ENCODE peak calls at places on chromosome 18, in six cellular contexts. One of them, this sample, is unnamed.

GRCh38 chr18:52569492-52569891 is 229.5 kb downstream of the DCC start:
- DNase-seq in GM23248: no peak
- DNase-seq in HepG2: no peak
- DNase-seq in fibroblast of lung: peak; percentile 2
- DNase-seq in SK-N-SH: no peak
- DNase-seq in hepatocyte: no peak
- DNase-seq in this sample: no peak

GRCh38 chr18:36411745-36412168 is 114.2 kb downstream of the FHOD3 start:
- DNase-seq in GM23248: peak; percentile 53
- DNase-seq in fibroblast of lung: peak; percentile 3
- DNase-seq in SK-N-SH: peak; percentile 41
- DNase-seq in hepatocyte: no peak
- DNase-seq in HepG2: peak; percentile 21
- DNase-seq in this sample: no peak

GRCh38 chr18:51076503-51076902 is 46.5 kb downstream of the SMAD4 start:
- DNase-seq in fibroblast of lung: peak; percentile 7
- DNase-seq in GM23248: peak; percentile 29
- DNase-seq in HepG2: no peak
- DNase-seq in SK-N-SH: no peak
- DNase-seq in hepatocyte: no peak
- DNase-seq in this sample: no peak

GRCh38 chr18:28716321-28716720 is 539.4 kb upstream of the CDH2 start:
- DNase-seq in fibroblast of lung: no peak
- DNase-seq in GM23248: no peak
- DNase-seq in hepatocyte: no peak
- DNase-seq in HepG2: no peak
- DNase-seq in SK-N-SH: no peak
- DNase-seq in this sample: no peak

GRCh38 chr18:4468515-4468914 is 13.4 kb upstream of the DLGAP1 start:
- DNase-seq in SK-N-SH: no peak
- DNase-seq in HepG2: no peak
- DNase-seq in GM23248: no peak
- DNase-seq in fibroblast of lung: no peak
- DNase-seq in hepatocyte: no peak
- DNase-seq in this sample: no peak

GRCh38 chr18:48787523-48788151 is 163.1 kb downstream of the SMAD7 start:
- DNase-seq in SK-N-SH: peak; percentile 68
- DNase-seq in HepG2: no peak
- DNase-seq in hepatocyte: no peak
- DNase-seq in GM23248: peak; percentile 43
- DNase-seq in fibroblast of lung: no peak
- DNase-seq in this sample: no peak

GRCh38 chr18:24656571-24656971 is 196.1 kb downstream of the HRH4 start:
- DNase-seq in hepatocyte: no peak
- DNase-seq in SK-N-SH: no peak
- DNase-seq in HepG2: no peak
- DNase-seq in GM23248: peak; percentile 72
- DNase-seq in fibroblast of lung: peak; percentile 91
- DNase-seq in this sample: no peak

GRCh38 chr18:21306368-21306767 is 64.3 kb downstream of the GREB1L start:
- DNase-seq in HepG2: no peak
- DNase-seq in SK-N-SH: no peak
- DNase-seq in fibroblast of lung: no peak
- DNase-seq in GM23248: no peak
- DNase-seq in hepatocyte: no peak
- DNase-seq in this sample: no peak

GRCh38 chr18:11981633-11982366 is 493 bp downstream of the IMPA2 start:
- DNase-seq in hepatocyte: peak; percentile 46
- DNase-seq in HepG2: peak; percentile 92
- DNase-seq in GM23248: peak; percentile 52
- DNase-seq in fibroblast of lung: peak; percentile 30
- DNase-seq in SK-N-SH: no peak
- DNase-seq in this sample: no peak

GRCh38 chr18:46199515-46200147 is 95.4 kb downstream of the HAUS1 start:
- DNase-seq in GM23248: peak; percentile 68
- DNase-seq in fibroblast of lung: peak; percentile 68
- DNase-seq in SK-N-SH: no peak
- DNase-seq in HepG2: peak; percentile 62
- DNase-seq in hepatocyte: peak; percentile 19
- DNase-seq in this sample: no peak

GRCh38 chr18:13465476-13465875 is 246.9 kb downstream of the LDLRAD4 start:
- DNase-seq in fibroblast of lung: no peak
- DNase-seq in GM23248: no peak
- DNase-seq in hepatocyte: no peak
- DNase-seq in HepG2: no peak
- DNase-seq in SK-N-SH: no peak
- DNase-seq in this sample: no peak
- H3K79me2 ChIP-seq in fibroblast of lung: no peaks in the 10 kb centered on the region
- H3K79me2 ChIP-seq in GM23248: no peaks in the 10 kb centered on the region
- H3K79me2 ChIP-seq in hepatocyte: no peaks in the 10 kb centered on the region
- H3K79me2 ChIP-seq in HepG2: no peaks in the 10 kb centered on the region
- H3K79me2 ChIP-seq in SK-N-SH: no peaks in the 10 kb centered on the region
- H3K79me2 ChIP-seq in this sample: no peaks in the 10 kb centered on the region

GRCh38 chr18:13545955-13546354 is 180.4 kb downstream of the FAM210A start:
- DNase-seq in SK-N-SH: no peak
- DNase-seq in fibroblast of lung: no peak
- DNase-seq in HepG2: no peak
- DNase-seq in GM23248: no peak
- DNase-seq in hepatocyte: no peak
- DNase-seq in this sample: no peak

GRCh38 chr18:13545514-13545913 is 180.8 kb downstream of the FAM210A start:
- DNase-seq in hepatocyte: no peak
- DNase-seq in fibroblast of lung: no peak
- DNase-seq in GM23248: no peak
- DNase-seq in HepG2: no peak
- DNase-seq in SK-N-SH: no peak
- DNase-seq in this sample: no peak

GRCh38 chr18:13543144-13543543 is 183.2 kb downstream of the FAM210A start:
- DNase-seq in HepG2: no peak
- DNase-seq in hepatocyte: no peak
- DNase-seq in fibroblast of lung: no peak
- DNase-seq in GM23248: no peak
- DNase-seq in SK-N-SH: no peak
- DNase-seq in this sample: no peak

GRCh38 chr18:13543811-13544732 is 182.3 kb downstream of the FAM210A start:
- DNase-seq in fibroblast of lung: no peak
- DNase-seq in SK-N-SH: no peak
- DNase-seq in hepatocyte: no peak
- DNase-seq in HepG2: peak; percentile 53
- DNase-seq in GM23248: no peak
- DNase-seq in this sample: no peak

GRCh38 chr18:13544953-13545352 is 181.4 kb downstream of the FAM210A start:
- DNase-seq in GM23248: no peak
- DNase-seq in SK-N-SH: no peak
- DNase-seq in hepatocyte: no peak
- DNase-seq in fibroblast of lung: no peak
- DNase-seq in HepG2: no peak
- DNase-seq in this sample: no peak
- H3K79me2 ChIP-seq in GM23248: no peaks in the 10 kb centered on the region
- H3K79me2 ChIP-seq in SK-N-SH: no peaks in the 10 kb centered on the region
- H3K79me2 ChIP-seq in hepatocyte: peaks cover 2% of the 10 kb centered on the region
- H3K79me2 ChIP-seq in fibroblast of lung: no peaks in the 10 kb centered on the region
- H3K79me2 ChIP-seq in HepG2: no peaks in the 10 kb centered on the region
- H3K79me2 ChIP-seq in this sample: no peaks in the 10 kb centered on the region

DNA sequence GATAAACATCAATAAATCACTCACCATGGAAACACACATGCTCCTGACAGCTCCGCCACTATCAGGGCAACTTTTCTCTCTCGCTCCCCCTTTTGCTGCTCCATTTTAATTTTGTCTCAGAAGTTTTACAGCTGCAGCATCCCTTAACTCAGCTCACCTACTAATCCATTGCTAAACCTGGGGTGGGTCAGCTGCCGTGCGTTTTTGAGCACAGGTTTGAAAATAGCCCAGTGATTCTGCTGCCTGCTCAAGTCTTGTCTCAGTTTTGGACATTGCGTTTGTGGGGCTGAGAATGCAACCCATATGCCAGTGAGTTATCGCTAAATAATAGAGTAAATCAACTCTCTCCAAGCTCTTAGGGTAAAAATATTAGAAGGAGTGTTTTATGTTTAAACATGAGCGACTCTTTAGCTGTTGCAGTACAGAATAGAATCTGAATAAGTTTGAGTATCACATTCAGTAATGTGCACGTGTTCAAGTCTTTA is 2.1 kb downstream of the TSHZ1 start:
- DNase-seq in GM23248: peak; percentile 26
- DNase-seq in HepG2: peak; percentile 35
- DNase-seq in fibroblast of lung: no peak
- DNase-seq in SK-N-SH: no peak
- DNase-seq in hepatocyte: peak; percentile 24
- DNase-seq in this sample: no peak
- H3K79me2 ChIP-seq in GM23248: peaks cover 64% of the 10 kb centered on the region
- H3K79me2 ChIP-seq in HepG2: peaks cover 24% of the 10 kb centered on the region
- H3K79me2 ChIP-seq in fibroblast of lung: peaks cover 42% of the 10 kb centered on the region
- H3K79me2 ChIP-seq in SK-N-SH: peaks cover 39% of the 10 kb centered on the region
- H3K79me2 ChIP-seq in hepatocyte: peaks cover 72% of the 10 kb centered on the region
- H3K79me2 ChIP-seq in this sample: peaks cover 15% of the 10 kb centered on the region

DNA sequence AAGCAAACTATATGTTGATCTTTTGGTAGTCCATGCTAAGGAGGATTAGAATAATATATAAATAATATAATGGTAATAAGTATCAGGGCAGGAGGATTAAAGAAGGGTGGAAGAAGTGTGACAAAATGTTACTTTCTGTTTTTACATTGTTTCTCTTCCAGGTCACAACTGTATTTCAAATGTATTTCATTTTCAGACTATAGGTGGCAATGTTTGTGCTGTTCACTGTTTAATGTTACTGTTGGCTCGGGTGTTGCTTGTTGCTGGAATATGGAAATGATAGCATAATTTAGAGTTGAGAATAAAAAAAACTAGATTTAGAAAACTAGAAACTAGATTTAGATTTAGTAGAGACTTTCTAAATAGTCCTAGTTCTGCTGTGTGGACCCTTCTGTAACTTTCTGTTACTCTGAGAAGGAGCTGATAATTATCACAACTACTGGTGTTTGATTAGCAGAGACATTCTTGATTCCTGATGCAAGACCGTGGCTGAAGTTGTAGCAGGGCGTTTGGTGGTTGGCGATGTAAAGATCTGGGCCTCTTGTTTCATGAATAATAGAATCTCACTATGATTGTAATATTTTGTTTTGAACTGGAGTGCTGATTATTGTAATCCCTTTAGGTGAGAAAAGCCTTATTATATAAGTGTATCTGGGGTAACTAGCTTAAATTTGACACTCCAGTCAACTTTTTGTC is 7.9 kb downstream of the NEDD4L start:
- DNase-seq in SK-N-SH: no peak
- DNase-seq in fibroblast of lung: peak; percentile 53
- DNase-seq in hepatocyte: no peak
- DNase-seq in GM23248: peak; percentile 43
- DNase-seq in HepG2: no peak
- DNase-seq in this sample: no peak
- H3K79me2 ChIP-seq in SK-N-SH: no peaks in the 10 kb centered on the region
- H3K79me2 ChIP-seq in fibroblast of lung: no peaks in the 10 kb centered on the region
- H3K79me2 ChIP-seq in hepatocyte: peaks cover 98% of the 10 kb centered on the region
- H3K79me2 ChIP-seq in GM23248: no peaks in the 10 kb centered on the region
- H3K79me2 ChIP-seq in HepG2: peaks cover 91% of the 10 kb centered on the region
- H3K79me2 ChIP-seq in this sample: peaks cover 44% of the 10 kb centered on the region

GRCh38 chr18:77047803-77048419 is 84.7 kb downstream of the MBP start:
- DNase-seq in HepG2: no peak
- DNase-seq in GM23248: no peak
- DNase-seq in fibroblast of lung: no peak
- DNase-seq in SK-N-SH: no peak
- DNase-seq in hepatocyte: no peak
- DNase-seq in this sample: no peak

GRCh38 chr18:77052656-77053309 is 79.8 kb downstream of the MBP start:
- DNase-seq in GM23248: no peak
- DNase-seq in SK-N-SH: no peak
- DNase-seq in hepatocyte: no peak
- DNase-seq in HepG2: no peak
- DNase-seq in fibroblast of lung: no peak
- DNase-seq in this sample: no peak

GRCh38 chr18:77052297-77052645 is 80.3 kb downstream of the MBP start:
- DNase-seq in fibroblast of lung: no peak
- DNase-seq in hepatocyte: no peak
- DNase-seq in GM23248: no peak
- DNase-seq in HepG2: no peak
- DNase-seq in SK-N-SH: no peak
- DNase-seq in this sample: no peak

GRCh38 chr18:77051581-77052296 is 80.8 kb downstream of the MBP start:
- DNase-seq in fibroblast of lung: no peak
- DNase-seq in HepG2: no peak
- DNase-seq in SK-N-SH: no peak
- DNase-seq in hepatocyte: no peak
- DNase-seq in GM23248: no peak
- DNase-seq in this sample: no peak

DNA sequence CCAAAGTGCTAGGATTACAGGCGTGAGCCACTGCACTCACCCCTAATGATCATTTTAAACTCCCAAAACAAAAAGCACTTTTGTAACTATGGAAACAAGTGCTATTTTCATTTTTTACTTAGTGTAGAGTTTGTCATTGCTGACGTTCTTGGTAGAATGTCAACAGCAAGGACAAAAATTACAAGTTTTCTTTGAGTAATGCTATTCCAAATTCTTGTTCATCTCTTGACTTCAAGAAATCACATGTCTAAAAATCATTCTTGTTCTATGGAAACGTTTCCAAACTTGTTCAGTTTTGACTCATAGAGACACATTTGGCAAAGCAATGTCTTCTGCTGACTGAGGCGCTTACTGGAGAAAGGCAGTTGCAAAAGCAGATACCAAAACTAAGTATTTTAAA is 82.6 kb downstream of the MBP start:
- DNase-seq in fibroblast of lung: no peak
- DNase-seq in GM23248: peak; percentile 78
- DNase-seq in hepatocyte: no peak
- DNase-seq in HepG2: no peak
- DNase-seq in SK-N-SH: no peak
- DNase-seq in this sample: no peak
- H3K79me2 ChIP-seq in fibroblast of lung: no peaks in the 10 kb centered on the region
- H3K79me2 ChIP-seq in GM23248: no peaks in the 10 kb centered on the region
- H3K79me2 ChIP-seq in hepatocyte: peaks cover 4% of the 10 kb centered on the region
- H3K79me2 ChIP-seq in HepG2: no peaks in the 10 kb centered on the region
- H3K79me2 ChIP-seq in SK-N-SH: no peaks in the 10 kb centered on the region
- H3K79me2 ChIP-seq in this sample: peaks cover 37% of the 10 kb centered on the region

DNA sequence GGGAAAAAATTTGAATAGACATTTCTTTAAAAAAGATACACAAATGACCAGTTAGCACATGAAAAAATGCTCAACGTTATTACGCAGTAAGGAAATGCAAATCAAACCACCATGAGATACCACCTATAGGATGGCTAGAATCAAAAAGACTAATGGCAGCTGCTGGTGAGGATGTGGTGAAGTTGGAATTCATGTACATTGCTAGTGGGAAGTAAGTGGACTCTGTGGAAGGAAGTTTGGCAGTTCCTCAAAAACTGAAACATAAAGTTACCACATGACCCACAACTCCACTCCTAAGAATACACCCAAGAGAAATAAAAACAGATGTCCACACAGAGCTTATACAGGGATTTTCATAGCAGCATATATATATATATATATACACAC is 51.2 kb downstream of the MBP start:
- DNase-seq in GM23248: peak; percentile 55
- DNase-seq in SK-N-SH: no peak
- DNase-seq in hepatocyte: no peak
- DNase-seq in HepG2: no peak
- DNase-seq in fibroblast of lung: peak; percentile 91
- DNase-seq in this sample: no peak
- H3K79me2 ChIP-seq in GM23248: no peaks in the 10 kb centered on the region
- H3K79me2 ChIP-seq in SK-N-SH: no peaks in the 10 kb centered on the region
- H3K79me2 ChIP-seq in hepatocyte: peaks cover 35% of the 10 kb centered on the region
- H3K79me2 ChIP-seq in HepG2: no peaks in the 10 kb centered on the region
- H3K79me2 ChIP-seq in fibroblast of lung: no peaks in the 10 kb centered on the region
- H3K79me2 ChIP-seq in this sample: peaks cover 72% of the 10 kb centered on the region

This sample was measured in keratinocyte.